ENCODE peak calls at places on chromosomes 5 and 9, in ten cellular contexts. One of them, this sample, is unnamed.

GRCh38 chr9:127065592-127065991 is 56.8 kb downstream of the ANGPTL2 start:
- DNase-seq in NAMALWA: no peak
- DNase-seq in activated T-cell treated with anti-CD3 and anti-CD28 coated beads for 1 hour: no peak
- DNase-seq in neural progenitor cell: no peak
- DNase-seq in endothelial cell: no peak
- DNase-seq in epithelial cell of prostate: no peak
- DNase-seq in anterior cingulate cortex: no peak
- DNase-seq in immature natural killer cell: no peak
- DNase-seq in adrenal gland: no peak
- DNase-seq in prostate gland: no peak
- DNase-seq in this sample: no peak

GRCh38 chr5:89844548-89844947 is 565.0 kb downstream of the CETN3 start:
- DNase-seq in endothelial cell: no peak
- DNase-seq in activated T-cell treated with anti-CD3 and anti-CD28 coated beads for 1 hour: no peak
- DNase-seq in adrenal gland: no peak
- DNase-seq in prostate gland: no peak
- DNase-seq in NAMALWA: no peak
- DNase-seq in immature natural killer cell: no peak
- DNase-seq in neural progenitor cell: no peak
- DNase-seq in epithelial cell of prostate: no peak
- DNase-seq in anterior cingulate cortex: no peak
- DNase-seq in this sample: no peak

GRCh38 chr9:38371495-38371894 is 21.0 kb upstream of the ALDH1B1 start:
- DNase-seq in endothelial cell: no peak
- DNase-seq in immature natural killer cell: peak
- DNase-seq in activated T-cell treated with anti-CD3 and anti-CD28 coated beads for 1 hour: no peak
- DNase-seq in NAMALWA: peak
- DNase-seq in neural progenitor cell: peak
- DNase-seq in epithelial cell of prostate: peak
- DNase-seq in adrenal gland: peak
- DNase-seq in anterior cingulate cortex: no peak
- DNase-seq in prostate gland: peak
- DNase-seq in this sample: no peak

GRCh38 chr9:90057361-90057760 is 452.5 kb downstream of the GADD45G start:
- DNase-seq in NAMALWA: no peak
- DNase-seq in activated T-cell treated with anti-CD3 and anti-CD28 coated beads for 1 hour: no peak
- DNase-seq in epithelial cell of prostate: no peak
- DNase-seq in adrenal gland: no peak
- DNase-seq in immature natural killer cell: no peak
- DNase-seq in neural progenitor cell: no peak
- DNase-seq in endothelial cell: no peak
- DNase-seq in prostate gland: no peak
- DNase-seq in anterior cingulate cortex: no peak
- DNase-seq in this sample: no peak

GRCh38 chr5:128378636-128379035 is 159.4 kb downstream of the FBN2 start:
- DNase-seq in immature natural killer cell: no peak
- DNase-seq in anterior cingulate cortex: no peak
- DNase-seq in neural progenitor cell: no peak
- DNase-seq in activated T-cell treated with anti-CD3 and anti-CD28 coated beads for 1 hour: no peak
- DNase-seq in NAMALWA: no peak
- DNase-seq in epithelial cell of prostate: no peak
- DNase-seq in endothelial cell: no peak
- DNase-seq in prostate gland: no peak
- DNase-seq in adrenal gland: no peak
- DNase-seq in this sample: no peak

GRCh38 chr5:32127759-32128158 is 46.4 kb downstream of the GOLPH3 start:
- DNase-seq in immature natural killer cell: no peak
- DNase-seq in prostate gland: no peak
- DNase-seq in NAMALWA: no peak
- DNase-seq in epithelial cell of prostate: no peak
- DNase-seq in anterior cingulate cortex: no peak
- DNase-seq in activated T-cell treated with anti-CD3 and anti-CD28 coated beads for 1 hour: no peak
- DNase-seq in adrenal gland: no peak
- DNase-seq in endothelial cell: no peak
- DNase-seq in neural progenitor cell: no peak
- DNase-seq in this sample: no peak

GRCh38 chr5:31404325-31404724 is 127.6 kb downstream of the DROSHA start:
- DNase-seq in immature natural killer cell: no peak
- DNase-seq in adrenal gland: no peak
- DNase-seq in neural progenitor cell: no peak
- DNase-seq in activated T-cell treated with anti-CD3 and anti-CD28 coated beads for 1 hour: no peak
- DNase-seq in anterior cingulate cortex: no peak
- DNase-seq in NAMALWA: no peak
- DNase-seq in epithelial cell of prostate: no peak
- DNase-seq in prostate gland: no peak
- DNase-seq in endothelial cell: no peak
- DNase-seq in this sample: no peak

GRCh38 chr9:132482196-132482813 is 72.3 kb downstream of the CFAP77 start:
- DNase-seq in adrenal gland: no peak
- DNase-seq in immature natural killer cell: no peak
- DNase-seq in endothelial cell: no peak
- DNase-seq in NAMALWA: no peak
- DNase-seq in prostate gland: no peak
- DNase-seq in neural progenitor cell: no peak
- DNase-seq in epithelial cell of prostate: no peak
- DNase-seq in anterior cingulate cortex: no peak
- DNase-seq in activated T-cell treated with anti-CD3 and anti-CD28 coated beads for 1 hour: no peak
- DNase-seq in this sample: no peak

GRCh38 chr5:171421331-171422262 is 2.1 kb downstream of the FGF18 start:
- DNase-seq in prostate gland: no peak
- DNase-seq in anterior cingulate cortex: no peak
- DNase-seq in endothelial cell: no peak
- DNase-seq in immature natural killer cell: no peak
- DNase-seq in adrenal gland: no peak
- DNase-seq in epithelial cell of prostate: no peak
- DNase-seq in NAMALWA: no peak
- DNase-seq in activated T-cell treated with anti-CD3 and anti-CD28 coated beads for 1 hour: no peak
- DNase-seq in neural progenitor cell: no peak
- DNase-seq in this sample: no peak

GRCh38 chr9:91818226-91818587 is 131.8 kb downstream of the ROR2 start:
- DNase-seq in prostate gland: no peak
- DNase-seq in NAMALWA: no peak
- DNase-seq in adrenal gland: no peak
- DNase-seq in immature natural killer cell: no peak
- DNase-seq in neural progenitor cell: no peak
- DNase-seq in endothelial cell: no peak
- DNase-seq in anterior cingulate cortex: no peak
- DNase-seq in epithelial cell of prostate: no peak
- DNase-seq in activated T-cell treated with anti-CD3 and anti-CD28 coated beads for 1 hour: no peak
- DNase-seq in this sample: no peak

GRCh38 chr5:179263391-179264052 is 81.7 kb downstream of the ADAMTS2 start:
- DNase-seq in activated T-cell treated with anti-CD3 and anti-CD28 coated beads for 1 hour: no peak
- DNase-seq in anterior cingulate cortex: no peak
- DNase-seq in endothelial cell: no peak
- DNase-seq in prostate gland: no peak
- DNase-seq in neural progenitor cell: no peak
- DNase-seq in NAMALWA: no peak
- DNase-seq in adrenal gland: peak
- DNase-seq in immature natural killer cell: no peak
- DNase-seq in epithelial cell of prostate: no peak
- DNase-seq in this sample: no peak

GRCh38 chr5:139677404-139678282 is 29.5 kb downstream of the CXXC5 start:
- DNase-seq in NAMALWA: no peak
- DNase-seq in neural progenitor cell: peak
- DNase-seq in activated T-cell treated with anti-CD3 and anti-CD28 coated beads for 1 hour: no peak
- DNase-seq in endothelial cell: no peak
- DNase-seq in anterior cingulate cortex: no peak
- DNase-seq in immature natural killer cell: no peak
- DNase-seq in epithelial cell of prostate: no peak
- DNase-seq in adrenal gland: no peak
- DNase-seq in prostate gland: no peak
- DNase-seq in this sample: no peak

GRCh38 chr9:114929166-114929565 is 1.2 kb downstream of the TNFSF8 start:
- DNase-seq in NAMALWA: peak
- DNase-seq in activated T-cell treated with anti-CD3 and anti-CD28 coated beads for 1 hour: no peak
- DNase-seq in epithelial cell of prostate: no peak
- DNase-seq in immature natural killer cell: peak
- DNase-seq in endothelial cell: no peak
- DNase-seq in neural progenitor cell: no peak
- DNase-seq in prostate gland: no peak
- DNase-seq in anterior cingulate cortex: no peak
- DNase-seq in adrenal gland: no peak
- DNase-seq in this sample: no peak

GRCh38 chr9:95670122-95670521 is 153.4 kb upstream of the PTCH1 start:
- DNase-seq in endothelial cell: no peak
- DNase-seq in prostate gland: no peak
- DNase-seq in activated T-cell treated with anti-CD3 and anti-CD28 coated beads for 1 hour: no peak
- DNase-seq in anterior cingulate cortex: no peak
- DNase-seq in neural progenitor cell: no peak
- DNase-seq in epithelial cell of prostate: no peak
- DNase-seq in adrenal gland: no peak
- DNase-seq in immature natural killer cell: no peak
- DNase-seq in NAMALWA: no peak
- DNase-seq in this sample: no peak

GRCh38 chr9:93298498-93299417 is 114.8 kb downstream of the WNK2 start:
- DNase-seq in neural progenitor cell: no peak
- DNase-seq in endothelial cell: no peak
- DNase-seq in anterior cingulate cortex: no peak
- DNase-seq in immature natural killer cell: no peak
- DNase-seq in activated T-cell treated with anti-CD3 and anti-CD28 coated beads for 1 hour: no peak
- DNase-seq in NAMALWA: no peak
- DNase-seq in epithelial cell of prostate: no peak
- DNase-seq in prostate gland: no peak
- DNase-seq in adrenal gland: no peak
- DNase-seq in this sample: no peak

GRCh38 chr5:154714271-154714986 is 40.7 kb upstream of the LARP1 start:
- DNase-seq in endothelial cell: no peak
- DNase-seq in NAMALWA: peak
- DNase-seq in neural progenitor cell: no peak
- DNase-seq in epithelial cell of prostate: no peak
- DNase-seq in prostate gland: no peak
- DNase-seq in anterior cingulate cortex: no peak
- DNase-seq in immature natural killer cell: no peak
- DNase-seq in activated T-cell treated with anti-CD3 and anti-CD28 coated beads for 1 hour: no peak
- DNase-seq in adrenal gland: no peak
- DNase-seq in this sample: no peak

GRCh38 chr9:77014597-77015263 is 4.7 kb upstream of the FOXB2 start:
- DNase-seq in immature natural killer cell: no peak
- DNase-seq in prostate gland: no peak
- DNase-seq in epithelial cell of prostate: no peak
- DNase-seq in anterior cingulate cortex: no peak
- DNase-seq in adrenal gland: no peak
- DNase-seq in NAMALWA: no peak
- DNase-seq in endothelial cell: peak
- DNase-seq in activated T-cell treated with anti-CD3 and anti-CD28 coated beads for 1 hour: no peak
- DNase-seq in neural progenitor cell: peak
- DNase-seq in this sample: no peak

GRCh38 chr5:175880797-175881312 is 9.5 kb downstream of the CPLX2 start:
- DNase-seq in activated T-cell treated with anti-CD3 and anti-CD28 coated beads for 1 hour: no peak
- DNase-seq in endothelial cell: no peak
- DNase-seq in NAMALWA: no peak
- DNase-seq in prostate gland: no peak
- DNase-seq in adrenal gland: no peak
- DNase-seq in epithelial cell of prostate: no peak
- DNase-seq in neural progenitor cell: no peak
- DNase-seq in immature natural killer cell: no peak
- DNase-seq in anterior cingulate cortex: no peak
- DNase-seq in this sample: no peak

GRCh38 chr9:1049641-1050040 is 516 bp upstream of the DMRT2 start:
- DNase-seq in adrenal gland: no peak
- DNase-seq in activated T-cell treated with anti-CD3 and anti-CD28 coated beads for 1 hour: no peak
- DNase-seq in prostate gland: no peak
- DNase-seq in endothelial cell: no peak
- DNase-seq in NAMALWA: no peak
- DNase-seq in epithelial cell of prostate: no peak
- DNase-seq in anterior cingulate cortex: no peak
- DNase-seq in immature natural killer cell: no peak
- DNase-seq in neural progenitor cell: no peak
- DNase-seq in this sample: no peak

GRCh38 chr5:34762321-34762871 is 76.6 kb upstream of the TTC23L start:
- DNase-seq in adrenal gland: no peak
- DNase-seq in immature natural killer cell: no peak
- DNase-seq in endothelial cell: no peak
- DNase-seq in anterior cingulate cortex: no peak
- DNase-seq in neural progenitor cell: no peak
- DNase-seq in NAMALWA: no peak
- DNase-seq in activated T-cell treated with anti-CD3 and anti-CD28 coated beads for 1 hour: no peak
- DNase-seq in epithelial cell of prostate: no peak
- DNase-seq in prostate gland: no peak
- DNase-seq in this sample: no peak

GRCh38 chr5:142815469-142815868 is 45.3 kb downstream of the ARHGAP26 start:
- DNase-seq in anterior cingulate cortex: no peak
- DNase-seq in immature natural killer cell: no peak
- DNase-seq in NAMALWA: no peak
- DNase-seq in endothelial cell: no peak
- DNase-seq in neural progenitor cell: no peak
- DNase-seq in prostate gland: no peak
- DNase-seq in epithelial cell of prostate: no peak
- DNase-seq in adrenal gland: no peak
- DNase-seq in activated T-cell treated with anti-CD3 and anti-CD28 coated beads for 1 hour: no peak
- DNase-seq in this sample: no peak